ENCODE peak calls at places on chromosomes 16 and 17, in eight cellular contexts. C, R, L, Q, K, Y, X and M are unnamed samples.

GRCh38 chr17:76473541-76473985 is 6.2 kb downstream of the AANAT start:
- DNase-seq in C (no peak), R (no peak), L (no peak), Q (no peak), K (no peak), Y (no peak), X (no peak), M (no peak)

GRCh38 chr16:3282103-3282746 is 1.1 kb upstream of the ZNF263 start:
- DNase-seq in C (no peak), R (no peak), L (peak; percentile 86), Q (peak; percentile 80), K (no peak), Y (peak; percentile 70), X (no peak), M (no peak)

GRCh38 chr16:86217891-86218270 is 292.4 kb upstream of the FOXF1 start:
- DNase-seq in C (no peak), R (no peak), L (no peak), Q (no peak), K (no peak), Y (no peak), X (no peak), M (no peak)

GRCh38 chr16:49280022-49280741 is 1.5 kb downstream of the CBLN1 start:
- DNase-seq in C (no peak), R (no peak), L (peak; percentile 41), Q (peak; percentile 45), K (no peak), Y (no peak), X (no peak), M (no peak)

GRCh38 chr16:7518158-7518557 is 185.5 kb downstream of the RBFOX1 start:
- DNase-seq in C (no peak), R (no peak), L (no peak), Q (no peak), K (no peak), Y (no peak), X (no peak), M (no peak)

GRCh38 chr17:78563189-78564145 is 13.7 kb downstream of the DNAH17 start:
- DNase-seq in C (no peak), R (no peak), L (peak; percentile 84), Q (peak; percentile 30), K (peak; percentile 56), Y (peak; percentile 31), X (no peak), M (peak; percentile 33)

GRCh38 chr17:33725675-33726271 is 432.7 kb upstream of the ASIC2 start:
- DNase-seq in C (no peak), R (peak; percentile 64), L (peak; percentile 29), Q (peak; percentile 55), K (peak; percentile 16), Y (peak; percentile 18), X (peak; percentile 24), M (peak; percentile 2)

GRCh38 chr16:8831450-8832382 is 34.1 kb downstream of the PMM2 start:
- DNase-seq in C (no peak), R (no peak), L (no peak), Q (no peak), K (no peak), Y (no peak), X (no peak), M (no peak)

GRCh38 chr17:68101992-68102758 is 66.6 kb downstream of the KPNA2 start:
- DNase-seq in C (no peak), R (no peak), L (peak; percentile 19), Q (peak; percentile 21), K (no peak), Y (peak; percentile 18), X (no peak), M (no peak)

GRCh38 chr17:48497103-48497502 is 33.7 kb downstream of the HOXB1 start:
- DNase-seq in C (no peak), R (peak; percentile 44), L (no peak), Q (peak; percentile 81), K (no peak), Y (peak; percentile 85), X (no peak), M (no peak)

GRCh38 chr17:55290721-55291507 is 26.2 kb downstream of the HLF start:
- DNase-seq in C (no peak), R (no peak), L (no peak), Q (no peak), K (no peak), Y (no peak), X (no peak), M (no peak)

GRCh38 chr17:5032865-5033264 is 2.4 kb downstream of the SLC52A1 start:
- DNase-seq in C (no peak), R (no peak), L (no peak), Q (no peak), K (no peak), Y (no peak), X (no peak), M (no peak)

GRCh38 chr16:2468142-2468724 is 2.9 kb upstream of the NTN3 start:
- DNase-seq in C (no peak), R (no peak), L (no peak), Q (peak; percentile 63), K (no peak), Y (peak; percentile 62), X (no peak), M (no peak)

GRCh38 chr17:61149862-61150362 is 249.7 kb upstream of the TBX2 start:
- DNase-seq in C (no peak), R (no peak), L (peak; percentile 65), Q (no peak), K (no peak), Y (peak; percentile 24), X (no peak), M (peak; percentile 42)

GRCh38 chr17:18066866-18067265 is 20.9 kb upstream of the DRG2 start:
- DNase-seq in C (no peak), R (no peak), L (no peak), Q (no peak), K (no peak), Y (no peak), X (no peak), M (no peak)

GRCh38 chr16:75264531-75264998 is 13.1 kb upstream of the BCAR1 start:
- DNase-seq in C (no peak), R (no peak), L (peak; percentile 88), Q (no peak), K (no peak), Y (peak; percentile 57), X (no peak), M (no peak)

GRCh38 chr16:2189252-2189893 is 7.0 kb downstream of the CASKIN1 start:
- DNase-seq in C (no peak), R (no peak), L (no peak), Q (no peak), K (no peak), Y (no peak), X (no peak), M (no peak)

GRCh38 chr16:3035289-3035971 is 1.3 kb downstream of the BICDL2 start:
- DNase-seq in C (no peak), R (no peak), L (no peak), Q (no peak), K (no peak), Y (no peak), X (no peak), M (no peak)

GRCh38 chr17:83080641-83081560 is 1.5 kb downstream of the METRNL start:
- DNase-seq in C (no peak), R (peak; percentile 51), L (no peak), Q (peak; percentile 41), K (no peak), Y (no peak), X (peak; percentile 81), M (no peak)

GRCh38 chr16:64975821-64976220 is 146.0 kb downstream of the CDH11 start:
- DNase-seq in C (no peak), R (peak; percentile 20), L (no peak), Q (no peak), K (no peak), Y (no peak), X (no peak), M (no peak)

GRCh38 chr17:66634193-66634592 is 200.7 kb upstream of the CACNG5 start:
- DNase-seq in C (no peak), R (no peak), L (no peak), Q (no peak), K (no peak), Y (no peak), X (no peak), M (no peak)